ENCODE peak calls at places on chromosomes 16 and 17, in eight cellular contexts. W is BJ, L is brain microvascular endothelial cell, V is endodermal cell, O is RWPE2, C is psoas muscle, H is left ventricle myocardium inferior, A is fibroblast of lung. K is an unnamed sample.

GRCh38 chr17:14304876-14305636 is 4.2 kb downstream of the HS3ST3B1 start:
- DNase-seq in W (no peak), C (no peak), A (peak; percentile 30), O (no peak), L (no peak), V (peak; percentile 78), H (no peak), K (no peak)

GRCh38 chr16:7313170-7313569 is 19.5 kb upstream of the RBFOX1 start:
- DNase-seq in W (no peak), O (no peak), A (no peak), L (no peak), V (peak; percentile 73), C (no peak), H (no peak), K (no peak)

GRCh38 chr16:16045879-16046278 is 96.5 kb downstream of the ABCC1 start:
- DNase-seq in W (no peak), O (no peak), A (no peak), V (peak; percentile 83), L (no peak), H (no peak), C (no peak), K (no peak)

GRCh38 chr16:4344659-4345438 is 6.3 kb downstream of the PAM16 start:
- DNase-seq in C (no peak), L (no peak), O (no peak), A (peak; percentile 23), W (no peak), H (no peak), V (no peak), K (no peak)

GRCh38 chr16:66678314-66678713 is 18.2 kb downstream of the CMTM4 start:
- DNase-seq in O (no peak), A (no peak), C (no peak), V (no peak), H (no peak), L (no peak), W (no peak), K (no peak)

GRCh38 chr16:74760007-74760767 is 14.4 kb downstream of the FA2H start:
- DNase-seq in C (no peak), A (peak; percentile 28), W (no peak), L (peak; percentile 61), O (no peak), H (no peak), V (no peak), K (no peak)

GRCh38 chr16:86563489-86564345 is 2.9 kb upstream of the FOXC2 start:
- DNase-seq in A (peak; percentile 93), H (peak; percentile 86), C (peak; percentile 82), V (peak; percentile 97), W (no peak), L (peak; percentile 94), O (no peak), K (peak; percentile 96)

GRCh38 chr16:78543066-78543465 is 443.6 kb downstream of the WWOX start:
- DNase-seq in C (no peak), L (no peak), H (no peak), O (no peak), A (no peak), V (no peak), W (no peak), K (no peak)

GRCh38 chr17:8100149-8100548 is 12.6 kb upstream of the ALOX12B start:
- DNase-seq in C (no peak), L (no peak), A (no peak), W (no peak), O (no peak), H (no peak), V (no peak), K (no peak)

GRCh38 chr17:338442-339192 is 14.0 kb downstream of the RPH3AL start:
- DNase-seq in W (no peak), H (no peak), V (no peak), A (no peak), C (no peak), L (no peak), O (peak; percentile 46), K (no peak)

GRCh38 chr16:50197582-50197981 is 44.5 kb downstream of the TENT4B start:
- DNase-seq in C (no peak), A (no peak), L (no peak), H (no peak), O (no peak), W (no peak), V (no peak), K (no peak)

GRCh38 chr17:37220609-37220953 is 155.2 kb upstream of the C17orf78 start:
- DNase-seq in W (no peak), H (no peak), V (peak; percentile 79), O (no peak), A (peak; percentile 46), L (peak; percentile 47), C (no peak), K (no peak)

GRCh38 chr17:5545051-5545987 is 39.0 kb downstream of the NLRP1 start:
- DNase-seq in L (no peak), C (no peak), W (no peak), H (no peak), O (no peak), A (no peak), V (no peak), K (peak; percentile 28)

GRCh38 chr16:83964684-83965443 is 3.2 kb upstream of the NECAB2 start:
- DNase-seq in H (no peak), V (no peak), C (peak; percentile 16), A (no peak), L (no peak), O (no peak), W (no peak), K (no peak)
- H3K36me3 ChIP-seq in H (peaks cover 34% of the 10 kb centered on the region), V (no peaks in the 10 kb centered on the region), C (peaks cover 12% of the 10 kb centered on the region), A (peaks cover 7% of the 10 kb centered on the region), L (peaks cover 13% of the 10 kb centered on the region), O (peaks cover 6% of the 10 kb centered on the region), W (peaks cover 7% of the 10 kb centered on the region), K (peaks cover 27% of the 10 kb centered on the region)

DNA sequence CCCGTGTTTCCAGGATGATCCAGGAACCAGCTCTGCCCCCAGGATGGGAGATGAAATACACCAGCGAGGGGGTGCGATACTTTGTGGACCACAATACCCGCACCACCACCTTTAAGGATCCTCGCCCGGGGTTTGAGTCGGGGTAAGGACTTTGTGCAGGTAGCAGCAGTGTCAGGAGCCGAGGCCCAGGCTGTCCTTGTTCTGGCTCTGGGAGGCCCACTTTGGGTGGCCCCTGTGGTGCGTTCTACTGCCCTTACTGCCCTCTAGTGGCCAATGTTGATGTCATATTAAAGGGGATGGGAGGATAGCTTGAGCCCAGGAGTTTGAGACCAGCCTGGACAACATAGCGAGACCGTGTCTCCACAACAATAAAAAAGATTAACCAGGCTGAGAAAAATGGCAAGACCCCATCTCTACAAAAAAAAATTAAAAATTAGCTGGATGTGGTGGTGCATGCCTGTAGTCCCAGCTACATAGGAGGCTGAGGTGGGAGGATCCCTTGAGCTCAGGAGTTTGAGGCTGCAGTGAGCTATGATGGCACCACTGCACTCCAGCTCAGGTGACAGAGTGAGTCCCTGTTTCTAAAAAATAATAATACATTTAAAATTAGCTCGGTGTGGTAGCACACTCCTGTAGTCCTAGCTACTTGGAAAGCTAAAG is 20.9 kb upstream of the CLEC18A start:
- DNase-seq in C (peak; percentile 44), H (peak; percentile 32), W (no peak), L (peak; percentile 50), V (peak; percentile 88), O (no peak), A (peak; percentile 67), K (peak; percentile 60)
- H3K36me3 ChIP-seq in C (no peaks in the 10 kb centered on the region), H (peaks cover 50% of the 10 kb centered on the region), W (peaks cover 9% of the 10 kb centered on the region), L (peaks cover 32% of the 10 kb centered on the region), V (peaks cover 33% of the 10 kb centered on the region), O (peaks cover 22% of the 10 kb centered on the region), A (peaks cover 16% of the 10 kb centered on the region), K (peaks cover 43% of the 10 kb centered on the region)

GRCh38 chr17:80358131-80358530 is 56.8 kb upstream of the ENDOV start:
- DNase-seq in A (no peak), W (no peak), O (peak; percentile 38), L (no peak), C (no peak), V (no peak), H (no peak), K (no peak)

GRCh38 chr17:80359422-80360110 is 55.4 kb upstream of the ENDOV start:
- DNase-seq in L (no peak), V (no peak), A (peak; percentile 19), H (no peak), C (no peak), W (no peak), O (no peak), K (no peak)

GRCh38 chr17:80360396-80360795 is 54.6 kb upstream of the ENDOV start:
- DNase-seq in O (no peak), L (no peak), C (no peak), V (no peak), W (no peak), A (no peak), H (no peak), K (no peak)

GRCh38 chr17:80356231-80356856 is 58.6 kb upstream of the ENDOV start:
- DNase-seq in O (peak; percentile 28), W (no peak), A (no peak), L (no peak), V (no peak), C (no peak), H (no peak), K (no peak)

GRCh38 chr17:80358861-80359260 is 56.1 kb upstream of the ENDOV start:
- DNase-seq in O (no peak), H (no peak), C (no peak), L (no peak), V (no peak), A (no peak), W (no peak), K (no peak)
- H3K36me3 ChIP-seq in O (peaks cover 89% of the 10 kb centered on the region), H (peaks cover 90% of the 10 kb centered on the region), C (peaks cover 6% of the 10 kb centered on the region), L (peaks cover 64% of the 10 kb centered on the region), V (peaks cover 71% of the 10 kb centered on the region), A (peaks cover 38% of the 10 kb centered on the region), W (peaks cover 44% of the 10 kb centered on the region), K (peaks cover 69% of the 10 kb centered on the region)

GRCh38 chr17:10033449-10033848 is 128.4 kb upstream of the RCVRN start:
- DNase-seq in O (no peak), A (no peak), V (no peak), W (no peak), H (no peak), L (no peak), C (no peak), K (no peak)

GRCh38 chr17:10029129-10029528 is 124.1 kb upstream of the RCVRN start:
- DNase-seq in C (no peak), L (no peak), O (no peak), H (no peak), V (no peak), W (no peak), A (no peak), K (no peak)

GRCh38 chr17:10031606-10032005 is 126.5 kb upstream of the RCVRN start:
- DNase-seq in O (no peak), W (no peak), C (no peak), A (no peak), H (no peak), L (no peak), V (no peak), K (no peak)

GRCh38 chr17:10032142-10032541 is 127.1 kb upstream of the RCVRN start:
- DNase-seq in L (no peak), H (no peak), O (no peak), W (no peak), A (no peak), V (no peak), C (no peak), K (no peak)

GRCh38 chr17:10031102-10031501 is 126.0 kb upstream of the RCVRN start:
- DNase-seq in C (no peak), L (no peak), H (no peak), W (no peak), V (no peak), A (no peak), O (no peak), K (no peak)
- H3K36me3 ChIP-seq in C (no peaks in the 10 kb centered on the region), L (no peaks in the 10 kb centered on the region), H (no peaks in the 10 kb centered on the region), W (no peaks in the 10 kb centered on the region), V (no peaks in the 10 kb centered on the region), A (no peaks in the 10 kb centered on the region), O (no peaks in the 10 kb centered on the region), K (peaks cover 13% of the 10 kb centered on the region)

K was measured in right atrium auricular region.